ENCODE peak calls at places on chromosomes 7 and 10, in eight cellular contexts. D, F, Y, U, J, P, O and W are unnamed samples. For H3K9me3 and H3K36me3, the result is how much of the 10 kb centered on the place peaks cover.

GRCh38 chr7:128410092-128410665 is 397 bp upstream of the IMPDH1 start:
- DNase-seq in D (peak), F (peak), Y (peak), U (peak), J (peak), P (peak), O (peak), W (peak)

GRCh38 chr10:54667136-54667535 is 133.9 kb downstream of the PCDH15 start:
- DNase-seq in D (no peak), F (no peak), Y (no peak), U (no peak), J (no peak), P (no peak), O (no peak), W (no peak)

GRCh38 chr10:4661572-4662255 is 164.3 kb upstream of the AKR1E2 start:
- DNase-seq in D (peak), F (peak), Y (peak), U (no peak), J (peak), P (peak), O (peak), W (no peak)

GRCh38 chr10:105585753-105586152 is 944.7 kb downstream of the SORCS3 start:
- DNase-seq in D (no peak), F (peak), Y (no peak), U (no peak), J (no peak), P (no peak), O (no peak), W (no peak)

GRCh38 chr7:38822556-38822955 is 86.4 kb downstream of the VPS41 start:
- DNase-seq in D (no peak), F (no peak), Y (no peak), U (no peak), J (no peak), P (no peak), O (no peak), W (no peak)

GRCh38 chr10:124074471-124075109 is 18.8 kb downstream of the CHST15 start:
- DNase-seq in D (no peak), F (no peak), Y (no peak), U (no peak), J (no peak), P (no peak), O (peak), W (no peak)

GRCh38 chr7:69683002-69683401 is 84.7 kb downstream of the AUTS2 start:
- DNase-seq in D (no peak), F (no peak), Y (no peak), U (no peak), J (no peak), P (no peak), O (no peak), W (peak)

GRCh38 chr7:3068568-3068967 is 24.9 kb upstream of the CARD11 start:
- DNase-seq in D (no peak), F (no peak), Y (no peak), U (no peak), J (no peak), P (no peak), O (no peak), W (no peak)

GRCh38 chr10:14358886-14359573 is 28.3 kb upstream of the FRMD4A start:
- DNase-seq in D (no peak), F (no peak), Y (no peak), U (no peak), J (no peak), P (no peak), O (no peak), W (no peak)

GRCh38 chr10:132404911-132405462 is 8.0 kb downstream of the PWWP2B start:
- DNase-seq in D (no peak), F (no peak), Y (no peak), U (peak), J (no peak), P (no peak), O (peak), W (no peak)

GRCh38 chr7:99679032-99679399 is 780 bp downstream of the CYP3A5 start:
- DNase-seq in D (no peak), F (peak), Y (peak), U (no peak), J (no peak), P (no peak), O (no peak), W (peak)

GRCh38 chr10:32379314-32379949 is 32.5 kb upstream of the EPC1 start:
- DNase-seq in D (no peak), F (peak), Y (peak), U (peak), J (no peak), P (peak), O (no peak), W (no peak)

GRCh38 chr10:112768121-112768520 is 181.9 kb upstream of the TCF7L2 start:
- DNase-seq in D (no peak), F (no peak), Y (no peak), U (peak), J (no peak), P (no peak), O (no peak), W (no peak)

GRCh38 chr10:21203473-21204107 is 306.5 kb upstream of the NEBL start:
- DNase-seq in D (no peak), F (no peak), Y (no peak), U (no peak), J (no peak), P (no peak), O (no peak), W (no peak)

GRCh38 chr7:111312966-111313365 is 222.0 kb downstream of the LRRN3 start:
- DNase-seq in D (no peak), F (peak), Y (no peak), U (peak), J (no peak), P (peak), O (no peak), W (peak)

GRCh38 chr10:96264938-96265337 is 6.4 kb downstream of the BLNK start:
- DNase-seq in D (no peak), F (no peak), Y (no peak), U (no peak), J (no peak), P (no peak), O (no peak), W (no peak)

GRCh38 chr10:24456319-24456718 is 247.4 kb downstream of the KIAA1217 start:
- DNase-seq in D (no peak), F (peak), Y (no peak), U (no peak), J (no peak), P (no peak), O (no peak), W (no peak)

GRCh38 chr10:42830237-42830636 is 47.6 kb downstream of the BMS1 start:
- DNase-seq in D (no peak), F (no peak), Y (no peak), U (no peak), J (no peak), P (no peak), O (no peak), W (no peak)

GRCh38 chr10:48282829-48283228 is 8.3 kb upstream of the FRMPD2 start:
- DNase-seq in D (no peak), F (no peak), Y (no peak), U (no peak), J (no peak), P (no peak), O (no peak), W (no peak)

GRCh38 chr7:43570688-43571365 is 12.1 kb upstream of the STK17A start:
- DNase-seq in D (no peak), F (peak), Y (no peak), U (no peak), J (no peak), P (no peak), O (no peak), W (no peak)

GRCh38 chr7:6705959-6706665 is 635 bp downstream of the ZNF12 start:
- DNase-seq in D (no peak), F (peak), Y (peak), U (peak), J (peak), P (peak), O (peak), W (peak)

GRCh38 chr7:64180989-64181388 is 26.0 kb upstream of the ZNF735 start:
- DNase-seq in D (no peak), F (no peak), Y (no peak), U (no peak), J (no peak), P (no peak), O (no peak), W (peak)

GRCh38 chr7:117645456-117646181 is 165.8 kb downstream of the CFTR start:
- DNase-seq in D (no peak), F (peak), Y (no peak), U (no peak), J (no peak), P (no peak), O (no peak), W (no peak)

GRCh38 chr7:82364671-82365070 is 78.9 kb downstream of the CACNA2D1 start:
- DNase-seq in D (no peak), F (no peak), Y (no peak), U (peak), J (no peak), P (no peak), O (no peak), W (no peak)

GRCh38 chr7:9796241-9796640 is 1177.4 kb upstream of the PHF14 start:
- DNase-seq in D (no peak), F (no peak), Y (no peak), U (no peak), J (no peak), P (no peak), O (no peak), W (no peak)

GRCh38 chr10:116101616-116102015 is 171.4 kb downstream of the GFRA1 start:
- DNase-seq in D (no peak), F (no peak), Y (no peak), U (no peak), J (no peak), P (no peak), O (no peak), W (no peak)

GRCh38 chr7:105210721-105211205 is 178.0 kb downstream of the SRPK2 start:
- DNase-seq in D (no peak), F (no peak), Y (peak), U (peak), J (peak), P (peak), O (peak), W (no peak)

DNA sequence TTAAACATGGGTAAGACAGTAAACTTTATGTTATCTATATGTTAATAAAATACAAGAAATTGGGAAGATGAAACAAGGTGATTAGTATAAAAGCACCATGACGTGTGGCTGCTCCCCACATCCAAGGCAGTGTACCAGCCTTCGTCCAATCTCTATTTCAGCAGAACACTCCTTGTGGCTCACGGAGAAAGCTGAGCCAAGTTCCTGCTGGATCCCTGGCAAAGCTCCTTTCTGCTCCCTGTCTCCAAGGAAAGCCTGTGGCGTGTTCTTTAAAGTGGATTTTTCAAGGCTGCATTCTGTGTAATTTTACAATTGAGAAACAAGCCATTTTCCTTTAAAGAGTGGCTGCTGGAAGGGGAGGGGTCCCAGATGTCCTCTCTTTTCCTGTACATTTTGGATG is 467.3 kb downstream of the PTPRN2 start:
- DNase-seq in D (no peak), F (no peak), Y (no peak), U (no peak), J (no peak), P (no peak), O (no peak), W (no peak)
- H3K9me3 ChIP-seq in D (under half), F (under half), Y (under half), U (under half), J (under half), P (under half), O (under half), W (under half)

GRCh38 chr7:152144557-152145245 is 119.2 kb downstream of the GALNT11 start:
- DNase-seq in D (no peak), F (no peak), Y (no peak), U (no peak), J (no peak), P (no peak), O (no peak), W (no peak)
- H3K36me3 ChIP-seq in D (under half), F (under half), Y (under half), U (under half), J (half or more), P (half or more), O (half or more), W (half or more)

DNA sequence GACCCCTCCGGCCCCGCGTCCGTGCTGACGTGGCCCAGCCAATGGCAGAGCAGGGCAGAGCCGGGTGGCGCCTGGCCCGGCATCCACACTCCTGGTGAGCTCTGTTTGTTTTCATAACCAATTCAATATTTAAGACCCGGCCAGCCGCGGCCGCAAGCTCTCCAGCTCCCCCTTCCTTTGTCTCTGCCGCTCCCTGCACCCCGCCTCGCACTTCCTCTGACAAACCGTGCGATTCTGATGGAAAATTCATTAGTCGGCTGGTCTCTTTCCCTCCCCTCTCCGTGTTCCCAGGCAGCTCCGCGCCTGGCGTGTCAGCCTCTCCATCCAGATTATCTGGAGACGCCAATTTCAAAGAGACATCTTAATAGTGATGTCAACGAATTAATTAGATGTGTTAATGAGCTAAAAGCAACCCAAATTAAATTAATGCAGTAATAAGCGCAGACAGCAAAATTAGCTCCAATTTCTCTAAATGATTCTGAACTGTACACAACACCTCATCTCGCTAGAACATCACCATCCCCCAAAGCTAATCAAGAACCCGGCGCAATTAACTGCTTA is 55.3 kb downstream of the MICALL2 start:
- DNase-seq in D (no peak), F (peak), Y (no peak), U (peak), J (no peak), P (peak), O (no peak), W (no peak)
- H3K4me3 ChIP-seq in D (no peak), F (no peak), Y (no peak), U (peak), J (no peak), P (peak), O (no peak), W (no peak)

GRCh38 chr7:35255417-35255798 is 1.5 kb upstream of the TBX20 start:
- DNase-seq in D (no peak), F (no peak), Y (no peak), U (peak), J (no peak), P (no peak), O (no peak), W (no peak)

GRCh38 chr7:35258125-35258890 is 4.4 kb upstream of the TBX20 start:
- DNase-seq in D (no peak), F (no peak), Y (no peak), U (peak), J (no peak), P (no peak), O (no peak), W (no peak)

GRCh38 chr7:35257251-35258124 is 3.6 kb upstream of the TBX20 start:
- DNase-seq in D (no peak), F (no peak), Y (no peak), U (peak), J (no peak), P (peak), O (no peak), W (no peak)

GRCh38 chr7:35254496-35255416 is 856 bp upstream of the TBX20 start:
- DNase-seq in D (no peak), F (no peak), Y (no peak), U (peak), J (peak), P (peak), O (no peak), W (no peak)

DNA sequence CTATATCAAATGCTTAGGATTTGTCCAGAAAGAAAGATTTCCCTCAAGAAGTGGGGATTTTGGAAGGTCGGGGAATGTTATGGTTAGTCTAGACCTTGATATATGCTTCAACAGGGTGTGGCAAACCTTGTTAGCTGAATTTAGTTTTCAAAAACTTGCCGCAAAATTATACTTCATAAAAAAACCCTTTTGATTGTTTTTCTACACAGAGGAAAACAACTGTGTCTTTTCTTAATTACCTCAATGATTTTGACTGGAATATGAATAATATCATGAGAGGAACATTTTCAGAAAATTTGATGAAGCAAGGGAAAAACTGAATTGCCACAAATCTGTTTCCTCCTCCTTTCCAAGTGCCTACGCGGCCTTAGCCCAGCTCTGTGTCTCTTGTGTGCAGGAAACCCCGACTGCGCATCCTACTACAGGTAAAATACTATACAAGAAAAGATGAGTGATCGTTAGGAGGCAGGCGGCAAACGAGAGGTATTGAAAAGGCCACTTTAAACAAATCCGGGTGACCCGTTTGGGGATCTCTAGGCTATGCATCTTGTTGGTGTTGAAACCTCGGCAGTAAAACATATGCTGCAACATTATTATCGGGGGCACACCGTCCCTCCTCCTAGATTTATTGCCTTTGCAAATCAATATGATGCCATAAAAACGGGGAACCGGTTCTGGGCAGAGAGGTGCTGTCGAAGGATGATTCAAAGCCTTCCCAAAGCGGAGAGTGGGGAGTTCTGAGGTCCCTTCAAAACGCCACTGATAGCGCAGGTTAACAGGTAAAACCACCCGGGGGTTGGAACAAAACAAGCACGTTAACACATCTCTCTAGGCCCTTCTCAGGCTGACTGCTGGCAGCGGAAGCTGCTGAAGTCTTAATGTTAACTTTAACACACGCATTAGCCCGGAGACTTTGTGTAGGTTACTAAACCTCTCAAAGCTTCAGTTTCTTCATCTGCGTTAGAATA is 2.3 kb upstream of the TBX20 start:
- DNase-seq in D (no peak), F (no peak), Y (no peak), U (no peak), J (no peak), P (peak), O (no peak), W (no peak)
- H3K9me3 ChIP-seq in D (under half), F (under half), Y (under half), U (under half), J (under half), P (under half), O (under half), W (under half)

GRCh38 chr7:66642186-66642585 is 13.5 kb downstream of the KCTD7 start:
- DNase-seq in D (no peak), F (no peak), Y (no peak), U (no peak), J (no peak), P (no peak), O (no peak), W (no peak)
- H3K36me3 ChIP-seq in D (half or more), F (under half), Y (under half), U (under half), J (half or more), P (under half), O (half or more), W (under half)

GRCh38 chr7:143304938-143305337 is 11.0 kb upstream of the CLCN1 start:
- DNase-seq in D (no peak), F (no peak), Y (no peak), U (no peak), J (no peak), P (no peak), O (no peak), W (no peak)

GRCh38 chr7:143299346-143299745 is 11.2 kb downstream of the CASP2 start:
- DNase-seq in D (no peak), F (peak), Y (no peak), U (no peak), J (no peak), P (no peak), O (no peak), W (no peak)

GRCh38 chr7:143299840-143300239 is 11.7 kb downstream of the CASP2 start:
- DNase-seq in D (no peak), F (peak), Y (peak), U (peak), J (no peak), P (peak), O (no peak), W (peak)

GRCh38 chr7:143303733-143304132 is 12.2 kb upstream of the CLCN1 start:
- DNase-seq in D (no peak), F (no peak), Y (no peak), U (no peak), J (no peak), P (no peak), O (no peak), W (no peak)

DNA sequence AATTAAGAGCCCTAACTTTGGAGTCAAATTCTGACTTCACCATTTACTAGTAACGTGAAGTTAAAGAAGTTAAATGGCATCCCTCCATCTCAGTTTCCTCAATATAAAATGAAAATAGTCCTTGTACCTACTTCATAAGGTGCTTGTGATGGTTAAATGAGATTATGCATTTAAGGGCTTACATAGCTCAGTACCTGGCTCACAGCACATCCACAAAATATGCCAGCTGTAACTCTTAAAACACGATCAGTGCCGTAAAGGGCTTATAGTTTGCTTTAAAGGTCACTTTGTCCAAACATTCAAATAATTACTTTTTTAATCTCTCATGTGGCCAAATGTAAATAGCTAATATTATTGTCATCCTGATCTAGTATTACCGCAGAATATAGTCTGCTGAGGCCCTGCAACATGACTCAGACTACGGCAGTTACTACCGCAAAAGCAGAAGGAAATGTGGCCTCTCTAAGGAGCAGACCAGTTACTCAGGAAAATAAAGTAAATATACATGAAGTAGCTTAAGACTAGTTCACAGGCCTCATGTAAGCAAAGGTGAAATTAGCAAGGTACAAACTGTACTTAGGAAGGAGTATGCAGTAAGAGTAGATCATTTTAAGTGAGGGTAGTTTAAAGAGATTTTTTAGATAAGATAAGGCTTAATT is 12.9 kb downstream of the CASP2 start:
- DNase-seq in D (no peak), F (peak), Y (no peak), U (no peak), J (no peak), P (no peak), O (no peak), W (no peak)
- H3K4me3 ChIP-seq in D (no peak), F (no peak), Y (no peak), U (no peak), J (no peak), P (no peak), O (no peak), W (no peak)